ENCODE peak calls at places on chromosome 20, in nine cellular contexts. Y, I, L, S, O, Q, D, G and X are unnamed samples.

GRCh38 chr20:43305749-43306148 is 116.0 kb upstream of the PTPRT start:
- DNase-seq in O (no peak), I (no peak), Q (no peak), G (no peak), L (no peak), Y (no peak), D (no peak), S (no peak), X (no peak)

GRCh38 chr20:56091635-56092180 is 86.4 kb upstream of the CBLN4 start:
- DNase-seq in L (no peak), Y (no peak), O (no peak), I (no peak), D (no peak), Q (no peak), S (no peak), G (no peak), X (no peak)

GRCh38 chr20:56955673-56956072 is 310.8 kb downstream of the BMP7 start:
- DNase-seq in Q (no peak), I (no peak), D (no peak), Y (no peak), G (no peak), L (no peak), S (no peak), O (no peak), X (no peak)

GRCh38 chr20:43667341-43668132 is 623 bp downstream of the MYBL2 start:
- DNase-seq in Q (no peak), D (no peak), Y (peak; percentile 40), S (no peak), G (no peak), I (no peak), O (peak; percentile 36), L (no peak), X (no peak)

GRCh38 chr20:58538752-58539151 is 23.6 kb upstream of the APCDD1L start:
- DNase-seq in S (no peak), O (no peak), I (no peak), L (peak; percentile 6), G (no peak), Q (no peak), Y (no peak), D (peak; percentile 78), X (no peak)

GRCh38 chr20:52801628-52802006 is 170.5 kb upstream of the TSHZ2 start:
- DNase-seq in D (no peak), Y (no peak), L (no peak), G (no peak), S (no peak), O (no peak), Q (peak; percentile 50), I (no peak), X (no peak)

GRCh38 chr20:58696411-58696961 is 3.9 kb downstream of the NPEPL1 start:
- DNase-seq in Y (no peak), O (no peak), D (no peak), I (no peak), L (peak; percentile 59), S (no peak), G (no peak), Q (no peak), X (no peak)

GRCh38 chr20:54122189-54122588 is 51.6 kb downstream of the CYP24A1 start:
- DNase-seq in L (no peak), I (no peak), S (no peak), O (no peak), Q (no peak), G (no peak), D (peak; percentile 68), Y (peak; percentile 66), X (no peak)

GRCh38 chr20:57568088-57568896 is 7.4 kb downstream of the PCK1 start:
- DNase-seq in L (no peak), Y (no peak), O (no peak), D (no peak), Q (no peak), I (no peak), G (no peak), S (no peak), X (no peak)

GRCh38 chr20:36862857-36863668 is 12.9 kb upstream of the TLDC2 start:
- DNase-seq in I (no peak), Q (no peak), L (no peak), O (no peak), Y (no peak), D (no peak), G (no peak), S (no peak), X (no peak)

GRCh38 chr20:60984666-60985065 is 267.4 kb upstream of the CDH4 start:
- DNase-seq in S (no peak), D (no peak), G (no peak), Y (no peak), I (no peak), O (no peak), Q (no peak), L (no peak), X (no peak)

GRCh38 chr20:63896136-63896890 is 1.4 kb downstream of the DNAJC5 start:
- DNase-seq in D (peak; percentile 46), L (no peak), Y (no peak), S (no peak), I (peak; percentile 77), G (no peak), O (peak; percentile 59), Q (peak; percentile 81), X (no peak)

GRCh38 chr20:19975901-19976300 is 41.3 kb upstream of the NAA20 start:
- DNase-seq in Q (peak; percentile 46), S (no peak), D (no peak), G (no peak), Y (peak; percentile 40), I (no peak), O (no peak), L (no peak), X (no peak)

GRCh38 chr20:10557685-10558084 is 116.1 kb downstream of the JAG1 start:
- DNase-seq in D (no peak), Y (peak; percentile 25), I (no peak), G (no peak), S (no peak), O (no peak), L (no peak), Q (no peak), X (no peak)

GRCh38 chr20:49571553-49571835 is 3.6 kb upstream of the PTGIS start:
- DNase-seq in Q (no peak), D (no peak), Y (no peak), G (no peak), O (no peak), S (no peak), L (peak; percentile 20), I (no peak), X (no peak)

GRCh38 chr20:34988176-34988540 is 32.5 kb downstream of the MYH7B start:
- DNase-seq in S (no peak), Q (no peak), Y (no peak), I (no peak), G (no peak), L (no peak), D (peak; percentile 10), O (no peak), X (no peak)

GRCh38 chr20:46717818-46718541 is 8.5 kb downstream of the SLC2A10 start:
- DNase-seq in D (no peak), Q (no peak), G (no peak), I (no peak), L (no peak), O (no peak), Y (no peak), S (no peak), X (no peak)

GRCh38 chr20:35116258-35116657 is 23.7 kb upstream of the TRPC4AP start:
- DNase-seq in I (no peak), Y (no peak), G (no peak), O (no peak), Q (no peak), S (no peak), L (no peak), D (no peak), X (no peak)

GRCh38 chr20:21237956-21238355 is 65.2 kb upstream of the XRN2 start:
- DNase-seq in Q (no peak), G (no peak), I (no peak), D (peak; percentile 27), O (no peak), S (no peak), Y (no peak), L (no peak), X (no peak)

GRCh38 chr20:1144401-1145172 is 26.2 kb downstream of the PSMF1 start:
- DNase-seq in D (no peak), S (no peak), L (no peak), O (no peak), G (no peak), Y (no peak), Q (no peak), I (no peak), X (no peak)

GRCh38 chr20:23147964-23148720 is 62.0 kb upstream of the CD93 start:
- DNase-seq in G (peak; percentile 80), I (peak; percentile 56), D (peak; percentile 90), L (peak; percentile 77), Q (peak; percentile 54), Y (peak; percentile 57), O (no peak), S (peak; percentile 74), X (peak; percentile 41)
- TF ChIP-seq POLR2A in G (no peak), I (no peak), D (no peak), L (no peak), Q (no peak), Y (no peak), O (peak; percentile 70), S (peak; percentile 66), X (no peak)

GRCh38 chr20:62143976-62144825 is 632 bp downstream of the SS18L1 start:
- DNase-seq in Y (peak; percentile 66), S (no peak), Q (peak; percentile 57), G (no peak), D (peak; percentile 60), O (peak; percentile 61), L (peak; percentile 80), I (peak; percentile 72), X (no peak)
- TF ChIP-seq POLR2A in Y (no peak), S (peak; percentile 56), Q (no peak), G (peak; percentile 6), D (no peak), O (no peak), L (peak; percentile 40), I (no peak), X (peak; percentile 51)

GRCh38 chr20:11769825-11770224 is 147.9 kb upstream of the BTBD3 start:
- DNase-seq in D (no peak), O (no peak), Y (no peak), Q (no peak), I (no peak), S (no peak), L (no peak), G (no peak), X (no peak)
- TF ChIP-seq POLR2A in D (no peak), O (no peak), Y (no peak), Q (no peak), I (no peak), S (no peak), L (no peak), G (no peak), X (no peak)

GRCh38 chr20:2840967-2841531 is 504 bp downstream of the VPS16 start:
- DNase-seq in O (peak; percentile 61), S (no peak), Q (peak; percentile 35), G (no peak), Y (peak; percentile 59), D (peak; percentile 72), L (peak; percentile 86), I (peak; percentile 73), X (peak; percentile 89)
- TF ChIP-seq POLR2A in O (no peak), S (no peak), Q (no peak), G (no peak), Y (peak; percentile 22), D (no peak), L (no peak), I (no peak), X (no peak)